ENCODE peak calls at places on chromosomes 1 and 21, in six cellular contexts. H is HFFc6, W is HFF-Myc, A is cardiac fibroblast, M is epithelial cell of esophagus, C is AG09319. T is an unnamed sample.

GRCh38 chr1:198845851-198846250 is 207.0 kb downstream of the PTPRC start:
- DNase-seq in H (peak; percentile 24), C (no peak), W (no peak), M (peak; percentile 7), A (peak; percentile 73), T (no peak)

GRCh38 chr21:37594472-37594951 is 227.9 kb downstream of the DYRK1A start:
- DNase-seq in W (no peak), C (no peak), H (no peak), M (no peak), A (no peak), T (no peak)

GRCh38 chr1:183514235-183514634 is 41.9 kb downstream of the SMG7 start:
- DNase-seq in C (no peak), H (no peak), A (peak; percentile 9), W (no peak), M (no peak), T (no peak)

GRCh38 chr1:164466429-164466828 is 92.6 kb upstream of the PBX1 start:
- DNase-seq in M (peak; percentile 18), H (no peak), A (peak; percentile 24), C (no peak), W (no peak), T (peak; percentile 37)

GRCh38 chr1:84489766-84490165 is 10.7 kb downstream of the RPF1 start:
- DNase-seq in C (no peak), A (no peak), H (no peak), W (no peak), M (no peak), T (no peak)

GRCh38 chr1:66095190-66095589 is 302.5 kb downstream of the PDE4B start:
- DNase-seq in W (no peak), C (no peak), H (no peak), M (peak; percentile 5), A (no peak), T (peak; percentile 24)

GRCh38 chr1:92820024-92820423 is 11.8 kb upstream of the RPL5 start:
- DNase-seq in W (no peak), A (peak; percentile 44), M (peak; percentile 35), H (peak; percentile 39), C (no peak), T (no peak)

GRCh38 chr21:44925027-44925755 is 4.5 kb upstream of the ITGB2 start:
- DNase-seq in M (peak; percentile 66), C (peak; percentile 24), A (peak; percentile 85), H (no peak), W (no peak), T (peak; percentile 58)

GRCh38 chr1:2589331-2590232 is 3.0 kb downstream of the PRXL2B start:
- DNase-seq in A (no peak), C (no peak), H (no peak), W (no peak), M (no peak), T (no peak)

GRCh38 chr1:46522184-46522968 is 29.1 kb downstream of the KNCN start:
- DNase-seq in C (peak; percentile 35), A (peak; percentile 89), W (no peak), M (peak; percentile 76), H (peak; percentile 62), T (peak; percentile 96)

GRCh38 chr1:66302810-66303209 is 231.1 kb upstream of the SGIP1 start:
- DNase-seq in M (no peak), W (no peak), A (peak; percentile 19), C (no peak), H (peak; percentile 67), T (no peak)

GRCh38 chr1:54163051-54163450 is 10.3 kb upstream of the CDCP2 start:
- DNase-seq in W (no peak), M (peak; percentile 50), H (no peak), A (no peak), C (no peak), T (peak; percentile 21)

GRCh38 chr1:53541761-53542550 is 82.8 kb downstream of the DMRTB1 start:
- DNase-seq in W (peak; percentile 78), A (peak; percentile 61), H (peak; percentile 87), C (peak; percentile 80), M (peak; percentile 10), T (peak; percentile 94)

GRCh38 chr1:226698659-226699058 is 40.4 kb downstream of the ITPKB start:
- DNase-seq in C (no peak), M (no peak), H (no peak), W (no peak), A (no peak), T (no peak)

GRCh38 chr1:67847466-67847865 is 14.2 kb upstream of the GNG12 start:
- DNase-seq in M (peak; percentile 87), H (no peak), C (no peak), W (no peak), A (peak; percentile 67), T (no peak)

GRCh38 chr1:218460367-218460766 is 115.2 kb downstream of the TGFB2 start:
- DNase-seq in C (no peak), A (peak; percentile 69), H (peak; percentile 85), W (no peak), M (no peak), T (peak; percentile 59)

GRCh38 chr1:211281322-211282022 is 22.3 kb downstream of the RCOR3 start:
- DNase-seq in A (peak; percentile 25), W (no peak), H (no peak), M (no peak), C (no peak), T (no peak)

GRCh38 chr1:107840746-107841145 is 124.2 kb downstream of the VAV3 start:
- DNase-seq in H (no peak), M (no peak), W (no peak), A (no peak), C (no peak), T (no peak)

GRCh38 chr1:13930151-13930550 is 230.2 kb downstream of the PRDM2 start:
- DNase-seq in M (no peak), C (no peak), A (peak; percentile 28), H (no peak), W (no peak), T (peak; percentile 31)

GRCh38 chr1:77579547-77579946 is 102.9 kb downstream of the ZZZ3 start:
- DNase-seq in W (no peak), H (no peak), C (no peak), A (no peak), M (no peak), T (no peak)

GRCh38 chr1:182955596-182956588 is 2.9 kb upstream of the SHCBP1L start:
- DNase-seq in W (peak; percentile 11), A (peak; percentile 98), H (peak; percentile 96), C (peak; percentile 69), M (no peak), T (peak; percentile 73)

GRCh38 chr1:38119000-38119399 is 72.4 kb upstream of the POU3F1 start:
- DNase-seq in C (no peak), H (no peak), A (no peak), W (no peak), M (no peak), T (no peak)

GRCh38 chr1:153771241-153771640 is 4.0 kb upstream of the SLC27A3 start:
- DNase-seq in C (no peak), M (no peak), A (no peak), W (no peak), H (no peak), T (no peak)

GRCh38 chr1:19511117-19511516 is 25.8 kb upstream of the CAPZB start:
- DNase-seq in H (no peak), C (no peak), W (no peak), A (no peak), M (no peak), T (no peak)

GRCh38 chr1:8090241-8090702 is 64.2 kb upstream of the ERRFI1 start:
- DNase-seq in M (peak; percentile 82), H (peak; percentile 96), C (peak; percentile 69), W (peak; percentile 88), A (peak; percentile 98), T (peak; percentile 49)

GRCh38 chr1:201434266-201434665 is 12.7 kb upstream of the TNNI1 start:
- DNase-seq in M (no peak), A (no peak), H (no peak), W (no peak), C (no peak), T (no peak)

GRCh38 chr1:201436969-201437368 is 15.4 kb upstream of the TNNI1 start:
- DNase-seq in A (no peak), H (no peak), W (no peak), M (no peak), C (no peak), T (no peak)

GRCh38 chr1:201432814-201433213 is 11.3 kb upstream of the TNNI1 start:
- DNase-seq in W (no peak), C (no peak), H (no peak), M (no peak), A (no peak), T (no peak)

GRCh38 chr1:201433609-201434008 is 12.1 kb upstream of the TNNI1 start:
- DNase-seq in A (no peak), W (no peak), H (no peak), C (no peak), M (no peak), T (no peak)

GRCh38 chr1:201436461-201436860 is 14.9 kb upstream of the TNNI1 start:
- DNase-seq in A (no peak), C (no peak), W (no peak), M (no peak), H (peak; percentile 56), T (peak; percentile 38)
- TF ChIP-seq CTCF in A (no peak), C (peak; percentile 6), W (peak; percentile 24), M (no peak), H (peak; percentile 31), T (no peak)

GRCh38 chr1:219875860-219876259 is 52.5 kb downstream of the SLC30A10 start:
- DNase-seq in W (no peak), C (no peak), H (no peak), A (no peak), M (no peak), T (no peak)

GRCh38 chr1:219880765-219881457 is 47.4 kb downstream of the SLC30A10 start:
- DNase-seq in A (no peak), C (no peak), M (no peak), W (no peak), H (no peak), T (no peak)

GRCh38 chr1:219882116-219882515 is 46.2 kb downstream of the SLC30A10 start:
- DNase-seq in C (no peak), H (no peak), W (no peak), A (no peak), M (no peak), T (no peak)

GRCh38 chr1:219871427-219872057 is 56.8 kb downstream of the SLC30A10 start:
- DNase-seq in W (no peak), A (no peak), M (no peak), H (no peak), C (no peak), T (no peak)

GRCh38 chr1:219876798-219877209 is 51.6 kb downstream of the SLC30A10 start:
- DNase-seq in C (no peak), A (peak; percentile 4), W (no peak), H (no peak), M (peak; percentile 6), T (peak; percentile 68)
- TF ChIP-seq CTCF in C (no peak), A (no peak), W (no peak), H (no peak), M (no peak), T (peak; percentile 40)

GRCh38 chr1:219834247-219834917 is 94.0 kb downstream of the SLC30A10 start:
- DNase-seq in W (no peak), C (no peak), A (no peak), M (no peak), H (no peak), T (no peak)
- TF ChIP-seq CTCF in W (no peak), C (no peak), A (no peak), M (no peak), H (no peak), T (no peak)

GRCh38 chr1:225321784-225322183 is 106.1 kb downstream of the LBR start:
- DNase-seq in W (no peak), C (no peak), A (no peak), H (no peak), M (no peak), T (no peak)

GRCh38 chr1:225319951-225320350 is 107.9 kb downstream of the LBR start:
- DNase-seq in C (no peak), A (peak; percentile 19), W (no peak), H (no peak), M (peak; percentile 50), T (peak; percentile 25)

GRCh38 chr1:225318706-225319575 is 108.9 kb downstream of the LBR start:
- DNase-seq in A (peak; percentile 65), C (peak; percentile 1), M (peak; percentile 63), H (peak; percentile 40), W (peak; percentile 21), T (peak; percentile 85)
- TF ChIP-seq CTCF in A (peak; percentile 84), C (peak; percentile 77), M (peak; percentile 93), H (peak; percentile 85), W (peak; percentile 80), T (peak; percentile 97)